ENCODE peak calls at places on chromosomes 16 and 17, in seven cellular contexts. Z is left lung; I is naive thymus-derived CD4-positive, alpha-beta T cell; J is left cardiac atrium; A is activated T-cell treated with anti-CD3 and anti-CD28 coated beads, Interleukin-2, amount 50 U/mL, for 4 hours; C is right cardiac atrium; Q is T-cell. B is an unnamed sample.
A peak's percentile ranks its signal among the peaks of the same experiment; 100 is the strongest.

GRCh38 chr17:80726558-80727408 is 182.1 kb downstream of the RPTOR start:
- ATAC-seq in Z (no peak), C (no peak), Q (no peak), I (no peak), J (no peak), A (no peak), B (peak; percentile 67)

GRCh38 chr17:31489295-31490018 is 98.0 kb downstream of the RAB11FIP4 start:
- ATAC-seq in A (no peak), Z (peak; percentile 60), Q (no peak), J (no peak), I (no peak), C (no peak), B (no peak)

GRCh38 chr16:80993293-80993691 is 13.4 kb downstream of the CMC2 start:
- ATAC-seq in A (no peak), Q (no peak), Z (peak; percentile 85), I (no peak), J (peak; percentile 85), C (peak; percentile 78), B (no peak)

GRCh38 chr16:10594312-10594950 is 14.0 kb upstream of the EMP2 start:
- ATAC-seq in C (peak; percentile 24), A (no peak), J (no peak), Q (no peak), I (no peak), Z (peak; percentile 84), B (peak; percentile 72)

GRCh38 chr17:32483451-32484019 is 3.3 kb upstream of the CDK5R1 start:
- ATAC-seq in A (no peak), C (peak; percentile 88), Q (peak; percentile 9), I (peak; percentile 46), J (peak; percentile 74), Z (peak; percentile 57), B (peak; percentile 52)

GRCh38 chr17:40608061-40608581 is 39.5 kb downstream of the SMARCE1 start:
- ATAC-seq in A (peak; percentile 38), C (no peak), J (peak; percentile 27), Z (no peak), I (peak; percentile 80), Q (peak; percentile 63), B (no peak)

GRCh38 chr16:4513086-4513860 is 25.3 kb downstream of the CDIP1 start:
- ATAC-seq in Z (no peak), A (no peak), C (peak; percentile 25), J (peak; percentile 35), Q (no peak), I (no peak), B (no peak)

GRCh38 chr16:53781023-53781605 is 77.2 kb downstream of the FTO start:
- ATAC-seq in A (no peak), Z (peak; percentile 72), I (no peak), C (no peak), Q (no peak), J (no peak), B (no peak)

GRCh38 chr16:28184625-28185024 is 27.1 kb downstream of the XPO6 start:
- ATAC-seq in J (no peak), Z (no peak), I (no peak), Q (no peak), A (no peak), C (no peak), B (no peak)

GRCh38 chr16:85522842-85523601 is 90.1 kb upstream of the GSE1 start:
- ATAC-seq in Z (peak; percentile 25), J (peak; percentile 35), C (peak; percentile 20), A (no peak), I (no peak), Q (no peak), B (no peak)

GRCh38 chr16:4142268-4142667 is 26.0 kb upstream of the ADCY9 start:
- ATAC-seq in Z (peak; percentile 23), A (no peak), C (no peak), I (peak; percentile 95), J (no peak), Q (peak; percentile 82), B (peak; percentile 85)

GRCh38 chr17:3639981-3640596 is 3.5 kb downstream of the CTNS start:
- ATAC-seq in I (no peak), Q (no peak), A (no peak), Z (no peak), C (no peak), J (no peak), B (no peak)

GRCh38 chr16:2497116-2497630 is 16.6 kb upstream of the ATP6V0C start:
- ATAC-seq in Z (peak; percentile 42), Q (no peak), C (peak; percentile 60), I (no peak), A (no peak), J (peak; percentile 45), B (no peak)

GRCh38 chr17:47733414-47734288 is 615 bp downstream of the TBX21 start:
- ATAC-seq in C (peak; percentile 5), Z (peak; percentile 32), I (peak; percentile 53), Q (peak; percentile 55), A (peak; percentile 42), J (peak; percentile 24), B (peak; percentile 61)

GRCh38 chr17:55484575-55484974 is 26.7 kb downstream of the SMIM36 start:
- ATAC-seq in Q (no peak), C (no peak), J (no peak), A (no peak), I (no peak), Z (no peak), B (no peak)

GRCh38 chr17:10737168-10737622 is 7.4 kb upstream of the TMEM220 start:
- ATAC-seq in A (peak; percentile 67), Q (peak; percentile 54), Z (peak; percentile 97), J (peak; percentile 89), C (peak; percentile 80), I (peak; percentile 71), B (no peak)

GRCh38 chr17:72950236-72950931 is 142.1 kb downstream of the SLC39A11 start:
- ATAC-seq in C (no peak), A (no peak), J (no peak), Q (no peak), I (no peak), Z (no peak), B (no peak)